ENCODE peak calls at places on chromosomes 3 and 15, in four cellular contexts. S is AG20443, D is activated T-cell treated with anti-CD3 and anti-CD28 coated beads for 1 hour, C is NCI-H510A treated with DMSO at 0.1 percent for 48 hours. R is an unnamed sample.

GRCh38 chr3:141746962-141747361 is 8.9 kb downstream of the RNF7 start:
- DNase-seq in C (no peak), D (no peak), S (no peak), R (no peak)

GRCh38 chr3:46184469-46184868 is 23.6 kb downstream of the CCR1 start:
- DNase-seq in C (no peak), D (no peak), S (peak), R (no peak)

GRCh38 chr3:31288641-31289100 is 244.1 kb upstream of the STT3B start:
- DNase-seq in C (no peak), S (peak), D (no peak), R (no peak)

GRCh38 chr15:45715528-45715927 is 80.7 kb downstream of the SQOR start:
- DNase-seq in S (no peak), D (no peak), C (no peak), R (no peak)

GRCh38 chr3:11655188-11655928 is 11.6 kb upstream of the VGLL4 start:
- DNase-seq in S (no peak), C (no peak), D (no peak), R (no peak)

GRCh38 chr3:183300996-183301562 is 48.0 kb downstream of the B3GNT5 start:
- DNase-seq in C (no peak), S (no peak), D (no peak), R (no peak)

GRCh38 chr3:38564631-38565338 is 68.6 kb downstream of the EXOG start:
- DNase-seq in C (no peak), S (no peak), D (no peak), R (no peak)

GRCh38 chr3:40971191-40972168 is 227.8 kb upstream of the CTNNB1 start:
- DNase-seq in C (peak), S (peak), D (no peak), R (no peak)

GRCh38 chr15:66287461-66288055 is 5.8 kb upstream of the DIS3L start:
- DNase-seq in S (peak), C (peak), D (no peak), R (no peak)

R was measured in CD4-positive, alpha-beta T cell.